ENCODE peak calls at places on chromosomes 7 and 10, in four cellular contexts. W is K562, B is SK-N-SH, J is GM12878. T is an unnamed sample.

GRCh38 chr7:33485746-33486491 is 356.6 kb downstream of the BBS9 start:
- DNase-seq in J (no peak), B (no peak), W (no peak), T (no peak)

GRCh38 chr7:28446131-28446530 is 33.8 kb downstream of the CREB5 start:
- DNase-seq in W (no peak), J (no peak), B (no peak), T (no peak)

GRCh38 chr7:30841801-30842541 is 69.7 kb upstream of the AQP1 start:
- DNase-seq in J (no peak), W (no peak), B (no peak), T (no peak)

GRCh38 chr10:47383254-47384147 is 592 bp downstream of the ZNF488 start:
- DNase-seq in J (no peak), W (no peak), B (peak), T (no peak)

GRCh38 chr10:13412894-13413293 is 64.8 kb upstream of the SEPHS1 start:
- DNase-seq in W (no peak), B (no peak), J (no peak), T (no peak)

GRCh38 chr10:102040305-102040704 is 15.7 kb downstream of the ARMH3 start:
- DNase-seq in W (no peak), B (no peak), J (no peak), T (no peak)

GRCh38 chr7:24283559-24283899 is 461 bp upstream of the NPY start:
- DNase-seq in W (no peak), J (no peak), B (no peak), T (no peak)

GRCh38 chr7:157538735-157539134 is 201.9 kb downstream of the DNAJB6 start:
- DNase-seq in W (peak), J (no peak), B (no peak), T (no peak)

GRCh38 chr7:100632951-100633717 is 8.2 kb downstream of the TFR2 start:
- DNase-seq in J (no peak), W (no peak), B (peak), T (no peak)

GRCh38 chr10:82477776-82478175 is 602.8 kb downstream of the NRG3 start:
- DNase-seq in B (no peak), J (no peak), W (no peak), T (no peak)
- TF ChIP-seq SIN3A in B (no peak), J (no peak), W (no peak), T (no peak)

DNA sequence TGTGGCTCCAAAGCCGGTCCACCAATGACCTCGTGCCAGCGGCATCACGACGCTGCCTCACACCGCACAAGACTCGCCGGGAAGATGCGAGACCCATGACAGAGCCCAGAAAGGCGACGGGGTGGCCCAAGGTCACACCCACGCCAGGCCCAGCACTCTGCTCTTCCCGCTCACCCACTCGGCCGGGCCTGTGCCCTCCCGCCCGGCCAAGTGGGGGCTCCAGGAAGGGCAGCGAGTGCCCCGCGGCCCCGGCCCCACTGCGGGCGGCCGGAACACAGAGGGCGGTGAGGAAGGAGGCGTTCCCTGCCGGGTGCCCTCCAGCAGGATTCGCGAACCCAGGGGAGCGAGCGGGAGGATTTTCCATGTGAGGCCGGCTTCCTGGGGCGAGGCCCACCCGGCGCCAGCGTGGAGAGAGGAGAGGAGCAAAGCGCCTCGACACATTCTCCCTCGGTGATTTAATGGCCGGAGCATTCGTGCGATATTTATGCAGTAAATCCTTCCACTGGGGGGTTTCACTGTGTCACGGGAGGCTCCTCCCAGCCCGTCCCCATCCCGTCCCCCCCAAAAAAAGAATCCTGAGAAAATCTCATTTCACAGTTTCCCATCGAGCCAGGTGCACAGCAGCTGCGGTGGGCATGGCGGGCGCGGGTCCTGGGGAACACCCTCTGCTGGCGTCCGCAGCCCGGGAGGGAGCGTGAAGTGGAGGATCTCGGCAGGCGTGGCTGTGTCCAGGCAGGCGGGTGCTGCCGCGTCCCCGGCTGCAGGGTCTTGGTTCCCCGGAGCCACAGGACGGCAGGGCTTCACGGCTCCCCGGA is 56.1 kb downstream of the PDGFA start:
- DNase-seq in B (no peak), W (no peak), J (no peak), T (no peak)
- TF ChIP-seq MXI1 in B (no peak), W (no peak), J (no peak), T (no peak)

GRCh38 chr7:133770863-133771492 is 356.2 kb upstream of the LRGUK start:
- DNase-seq in J (no peak), W (no peak), B (no peak), T (peak)
- TF ChIP-seq SIN3A in J (no peak), W (no peak), B (no peak), T (no peak)

DNA sequence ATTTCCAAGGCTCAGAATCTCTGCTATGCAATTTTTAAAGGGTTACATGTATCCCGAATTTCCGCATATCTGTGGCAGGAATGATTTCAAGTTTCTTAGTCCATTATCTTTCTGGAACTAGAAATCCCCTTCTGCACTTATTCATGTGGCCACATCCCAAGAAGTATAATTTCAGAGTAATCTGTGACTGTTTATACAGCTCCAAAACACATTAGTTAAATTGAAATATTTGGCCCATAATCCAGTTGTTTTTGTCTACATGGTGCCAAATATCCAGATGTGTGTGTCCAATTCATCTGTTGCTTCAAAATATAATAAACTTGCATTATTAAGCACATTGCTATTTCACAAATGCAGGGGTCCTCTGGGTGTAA is 271.2 kb downstream of the ARHGAP12 start:
- DNase-seq in J (no peak), W (no peak), B (no peak), T (no peak)
- TF ChIP-seq MXI1 in J (no peak), W (no peak), B (no peak), T (no peak)

DNA sequence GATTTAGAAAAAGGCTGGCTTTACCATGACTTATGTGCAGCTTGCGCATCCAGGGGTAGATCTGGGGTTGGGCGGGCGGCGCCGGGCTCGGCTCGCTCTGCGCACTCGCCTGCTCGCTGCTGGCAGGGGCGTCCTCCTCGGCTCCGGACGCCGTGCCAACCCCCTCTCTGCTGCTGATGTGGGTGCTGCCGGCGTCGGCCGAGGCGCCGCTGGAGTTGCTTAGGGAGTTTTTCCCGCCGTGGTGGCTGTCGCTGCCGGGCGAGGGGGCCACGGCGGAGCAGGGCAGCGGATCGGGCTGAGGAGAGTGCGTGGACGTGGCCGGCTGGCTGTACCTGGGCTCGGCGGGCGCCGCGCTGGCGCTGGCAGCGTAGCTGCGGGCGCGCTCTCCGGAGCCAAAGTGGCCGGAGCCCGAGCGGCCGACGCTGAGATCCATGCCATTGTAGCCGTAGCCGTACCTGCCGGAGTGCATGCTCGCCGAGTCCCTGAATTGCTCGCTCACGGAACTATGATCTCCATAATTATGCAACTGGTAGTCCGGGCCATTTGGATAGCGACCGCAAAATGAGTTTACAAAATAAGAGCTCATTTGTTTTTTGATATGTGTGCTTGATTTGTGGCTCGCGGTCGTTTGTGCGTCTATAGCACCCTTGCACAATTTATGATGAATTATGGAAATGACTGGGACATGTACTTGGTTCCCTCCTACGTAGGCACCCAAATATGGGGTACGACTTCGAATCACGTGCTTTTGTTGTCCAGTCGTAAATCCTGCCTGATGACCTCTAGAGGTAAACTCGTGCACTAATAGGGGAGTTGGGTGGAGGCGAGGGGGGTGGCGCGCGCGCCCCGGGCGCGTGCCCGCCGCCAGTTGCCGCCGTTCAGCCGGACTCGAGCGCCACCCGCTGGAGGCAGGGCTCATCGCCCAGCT is at the start of gene HOXA5:
- DNase-seq in J (no peak), W (no peak), B (peak), T (peak)
- TF ChIP-seq SIN3A in J (no peak), W (no peak), B (no peak), T (no peak)

DNA sequence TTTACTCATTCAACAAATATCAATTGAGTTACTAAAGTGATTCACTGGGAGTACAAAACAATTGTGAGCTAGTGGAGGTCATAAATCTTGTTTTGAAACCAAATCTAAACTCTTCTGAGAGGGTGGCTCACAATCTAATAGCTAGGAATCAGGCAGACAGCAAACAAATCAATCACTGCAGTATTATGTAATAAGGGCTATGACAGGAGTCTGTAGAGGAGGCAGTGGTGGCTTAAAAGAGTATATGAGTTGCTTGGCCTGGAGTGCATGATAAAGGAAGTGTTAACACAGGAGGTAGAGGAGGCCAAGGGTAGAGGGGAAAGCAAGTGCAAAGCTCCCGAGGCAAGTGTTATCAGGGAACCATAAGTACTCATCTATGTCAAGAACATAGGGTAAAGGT is 16.5 kb downstream of the MYPN start:
- DNase-seq in B (no peak), J (no peak), W (no peak), T (no peak)
- TF ChIP-seq MXI1 in B (no peak), J (no peak), W (no peak), T (no peak)

T was measured in HepG2.